ENCODE peak calls at places on chromosomes 7 and 10, in four cellular contexts. One of them, this sample, is unnamed.

GRCh38 chr7:5492249-5493020 is 68.8 kb upstream of the TNRC18 start:
- DNase-seq in CD8-positive, alpha-beta T cell: no peak
- DNase-seq in stimulated activated CD4-positive, alpha-beta T cell treated with anti-CD3 and anti-CD28 coated beads, Interleukin-1b, Interleukin-23, amount 100 ng/mL, for 24 hours: no peak
- DNase-seq in memory B cell: no peak
- DNase-seq in this sample: no peak

GRCh38 chr7:75965617-75966016 is 28.8 kb downstream of the TMEM120A start:
- DNase-seq in CD8-positive, alpha-beta T cell: no peak
- DNase-seq in stimulated activated CD4-positive, alpha-beta T cell treated with anti-CD3 and anti-CD28 coated beads, Interleukin-1b, Interleukin-23, amount 100 ng/mL, for 24 hours: no peak
- DNase-seq in memory B cell: no peak
- DNase-seq in this sample: no peak

GRCh38 chr10:95214793-95215192 is 20.8 kb downstream of the ACSM6 start:
- DNase-seq in CD8-positive, alpha-beta T cell: no peak
- DNase-seq in stimulated activated CD4-positive, alpha-beta T cell treated with anti-CD3 and anti-CD28 coated beads, Interleukin-1b, Interleukin-23, amount 100 ng/mL, for 24 hours: no peak
- DNase-seq in memory B cell: no peak
- DNase-seq in this sample: no peak

GRCh38 chr10:7340179-7340874 is 70.5 kb downstream of the SFMBT2 start:
- DNase-seq in CD8-positive, alpha-beta T cell: no peak
- DNase-seq in stimulated activated CD4-positive, alpha-beta T cell treated with anti-CD3 and anti-CD28 coated beads, Interleukin-1b, Interleukin-23, amount 100 ng/mL, for 24 hours: no peak
- DNase-seq in memory B cell: no peak
- DNase-seq in this sample: no peak

GRCh38 chr7:13742719-13743640 is 246.5 kb downstream of the ETV1 start:
- DNase-seq in CD8-positive, alpha-beta T cell: no peak
- DNase-seq in stimulated activated CD4-positive, alpha-beta T cell treated with anti-CD3 and anti-CD28 coated beads, Interleukin-1b, Interleukin-23, amount 100 ng/mL, for 24 hours: no peak
- DNase-seq in memory B cell: no peak
- DNase-seq in this sample: no peak

GRCh38 chr7:151409555-151410404 is at the start of gene WDR86:
- DNase-seq in CD8-positive, alpha-beta T cell: peak
- DNase-seq in stimulated activated CD4-positive, alpha-beta T cell treated with anti-CD3 and anti-CD28 coated beads, Interleukin-1b, Interleukin-23, amount 100 ng/mL, for 24 hours: no peak
- DNase-seq in memory B cell: no peak
- DNase-seq in this sample: no peak

GRCh38 chr7:41817386-41817785 is 114.5 kb upstream of the INHBA start:
- DNase-seq in CD8-positive, alpha-beta T cell: peak
- DNase-seq in stimulated activated CD4-positive, alpha-beta T cell treated with anti-CD3 and anti-CD28 coated beads, Interleukin-1b, Interleukin-23, amount 100 ng/mL, for 24 hours: no peak
- DNase-seq in memory B cell: no peak
- DNase-seq in this sample: no peak

GRCh38 chr10:72084094-72084459 is 4.3 kb downstream of the SPOCK2 start:
- DNase-seq in CD8-positive, alpha-beta T cell: peak
- DNase-seq in stimulated activated CD4-positive, alpha-beta T cell treated with anti-CD3 and anti-CD28 coated beads, Interleukin-1b, Interleukin-23, amount 100 ng/mL, for 24 hours: peak
- DNase-seq in memory B cell: no peak
- DNase-seq in this sample: peak

GRCh38 chr7:47875406-47875805 is 72.9 kb downstream of the PKD1L1 start:
- DNase-seq in CD8-positive, alpha-beta T cell: no peak
- DNase-seq in stimulated activated CD4-positive, alpha-beta T cell treated with anti-CD3 and anti-CD28 coated beads, Interleukin-1b, Interleukin-23, amount 100 ng/mL, for 24 hours: no peak
- DNase-seq in memory B cell: no peak
- DNase-seq in this sample: no peak

GRCh38 chr7:1237704-1238255 is 5.1 kb downstream of the UNCX start:
- DNase-seq in CD8-positive, alpha-beta T cell: no peak
- DNase-seq in stimulated activated CD4-positive, alpha-beta T cell treated with anti-CD3 and anti-CD28 coated beads, Interleukin-1b, Interleukin-23, amount 100 ng/mL, for 24 hours: no peak
- DNase-seq in memory B cell: no peak
- DNase-seq in this sample: no peak

GRCh38 chr7:121429803-121430202 is 33.7 kb upstream of the FAM3C start:
- DNase-seq in CD8-positive, alpha-beta T cell: no peak
- DNase-seq in stimulated activated CD4-positive, alpha-beta T cell treated with anti-CD3 and anti-CD28 coated beads, Interleukin-1b, Interleukin-23, amount 100 ng/mL, for 24 hours: no peak
- DNase-seq in memory B cell: no peak
- DNase-seq in this sample: no peak

GRCh38 chr7:146961617-146962016 is 845.0 kb downstream of the CNTNAP2 start:
- DNase-seq in CD8-positive, alpha-beta T cell: no peak
- DNase-seq in stimulated activated CD4-positive, alpha-beta T cell treated with anti-CD3 and anti-CD28 coated beads, Interleukin-1b, Interleukin-23, amount 100 ng/mL, for 24 hours: no peak
- DNase-seq in memory B cell: no peak
- DNase-seq in this sample: no peak

GRCh38 chr10:62517252-62517651 is 143.1 kb downstream of the ZNF365 start:
- DNase-seq in CD8-positive, alpha-beta T cell: no peak
- DNase-seq in stimulated activated CD4-positive, alpha-beta T cell treated with anti-CD3 and anti-CD28 coated beads, Interleukin-1b, Interleukin-23, amount 100 ng/mL, for 24 hours: no peak
- DNase-seq in memory B cell: no peak
- DNase-seq in this sample: no peak

GRCh38 chr7:1271046-1271445 is 38.4 kb downstream of the UNCX start:
- DNase-seq in CD8-positive, alpha-beta T cell: no peak
- DNase-seq in stimulated activated CD4-positive, alpha-beta T cell treated with anti-CD3 and anti-CD28 coated beads, Interleukin-1b, Interleukin-23, amount 100 ng/mL, for 24 hours: no peak
- DNase-seq in memory B cell: no peak
- DNase-seq in this sample: no peak

GRCh38 chr7:99595111-99595745 is 2.8 kb upstream of the TMEM225B start:
- DNase-seq in CD8-positive, alpha-beta T cell: no peak
- DNase-seq in stimulated activated CD4-positive, alpha-beta T cell treated with anti-CD3 and anti-CD28 coated beads, Interleukin-1b, Interleukin-23, amount 100 ng/mL, for 24 hours: no peak
- DNase-seq in memory B cell: no peak
- DNase-seq in this sample: no peak